ENCODE peak calls at places on chromosomes 12 and 14, in four cellular contexts. N is osteocyte, H is GM23338, Q is GM12865. U is an unnamed sample.

GRCh38 chr12:94152292-94153083 is 4.1 kb downstream of the PLXNC1 start:
- DNase-seq in H (no peak), Q (no peak), N (no peak), U (no peak)

GRCh38 chr12:47819902-47820630 is at the start of gene HDAC7:
- DNase-seq in H (peak; percentile 89), N (no peak), Q (peak; percentile 75), U (peak; percentile 90)

GRCh38 chr12:52341066-52341580 is 19.9 kb upstream of the KRT83 start:
- DNase-seq in N (no peak), H (no peak), Q (no peak), U (no peak)

GRCh38 chr14:55802986-55803431 is 223.0 kb downstream of the KTN1 start:
- DNase-seq in N (no peak), H (no peak), Q (no peak), U (no peak)

GRCh38 chr12:64560395-64561301 is 49.6 kb upstream of the RASSF3 start:
- DNase-seq in Q (no peak), H (peak; percentile 31), N (peak; percentile 86), U (no peak)

GRCh38 chr12:74537126-74537706 is 419 bp upstream of the ATXN7L3B start:
- DNase-seq in N (no peak), H (peak; percentile 62), Q (peak; percentile 73), U (peak; percentile 53)

GRCh38 chr12:110501378-110501721 is 561 bp downstream of the VPS29 start:
- DNase-seq in N (no peak), Q (peak; percentile 49), H (peak; percentile 59), U (peak; percentile 18)

GRCh38 chr12:123059501-123059900 is 79.0 kb downstream of the ARL6IP4 start:
- DNase-seq in H (no peak), N (no peak), Q (no peak), U (no peak)

GRCh38 chr12:30989754-30990153 is 63.2 kb downstream of the TSPAN11 start:
- DNase-seq in Q (peak; percentile 69), H (peak; percentile 73), N (no peak), U (peak; percentile 42)

GRCh38 chr12:127125607-127126259 is 1141.2 kb upstream of the TMEM132C start:
- DNase-seq in Q (peak; percentile 81), N (no peak), H (no peak), U (no peak)

GRCh38 chr12:120841525-120841924 is 62.6 kb downstream of the SPPL3 start:
- DNase-seq in Q (no peak), H (no peak), N (no peak), U (no peak)

GRCh38 chr12:78672033-78672432 is 192.5 kb upstream of the SYT1 start:
- DNase-seq in N (no peak), H (peak; percentile 22), Q (no peak), U (no peak)

GRCh38 chr14:68409355-68409754 is 383.5 kb downstream of the ZFP36L1 start:
- DNase-seq in H (no peak), Q (no peak), N (no peak), U (no peak)

GRCh38 chr12:53005215-53005985 is 856 bp upstream of the EIF4B start:
- DNase-seq in N (no peak), Q (peak; percentile 14), H (peak; percentile 34), U (no peak)

GRCh38 chr14:68658029-68658509 is 134.8 kb downstream of the ZFP36L1 start:
- DNase-seq in H (no peak), Q (no peak), N (peak; percentile 75), U (no peak)

GRCh38 chr12:9961901-9962300 is 9.3 kb upstream of the CLEC12A start:
- DNase-seq in H (no peak), N (no peak), Q (no peak), U (no peak)

GRCh38 chr12:46900734-46901463 is 75.1 kb upstream of the SLC38A4 start:
- DNase-seq in Q (no peak), H (no peak), N (no peak), U (no peak)

GRCh38 chr12:83261998-83262397 is 575.3 kb downstream of the TMTC2 start:
- DNase-seq in Q (no peak), H (peak; percentile 33), N (no peak), U (no peak)

GRCh38 chr14:102293784-102294183 is 11.2 kb downstream of the MOK start:
- DNase-seq in Q (no peak), H (no peak), N (no peak), U (no peak)

GRCh38 chr14:88518592-88519512 is 36.0 kb downstream of the PTPN21 start:
- DNase-seq in Q (no peak), N (no peak), H (no peak), U (no peak)

GRCh38 chr14:95056476-95056875 is 100.9 kb downstream of the DICER1 start:
- DNase-seq in H (no peak), Q (no peak), N (no peak), U (no peak)

GRCh38 chr12:32897688-32898573 is 1.4 kb upstream of the PKP2 start:
- DNase-seq in H (no peak), Q (no peak), N (no peak), U (no peak)

GRCh38 chr14:33647385-33647786 is 303.5 kb downstream of the EGLN3 start:
- DNase-seq in N (no peak), H (no peak), Q (no peak), U (no peak)

GRCh38 chr12:56699020-56699661 is 11.1 kb upstream of the PTGES3 start:
- DNase-seq in N (no peak), Q (no peak), H (no peak), U (no peak)

GRCh38 chr14:74595006-74595735 is 16.9 kb downstream of the LTBP2 start:
- DNase-seq in N (no peak), Q (no peak), H (no peak), U (no peak)

GRCh38 chr12:53483225-53483978 is 15.9 kb downstream of the MAP3K12 start:
- DNase-seq in Q (peak; percentile 33), N (no peak), H (peak; percentile 37), U (no peak)

GRCh38 chr14:104360522-104360921 is 219.0 kb upstream of the C14orf180 start:
- DNase-seq in H (no peak), N (no peak), Q (no peak), U (no peak)

GRCh38 chr14:101833045-101833444 is 71.5 kb downstream of the PPP2R5C start:
- DNase-seq in Q (no peak), H (no peak), N (no peak), U (no peak)

GRCh38 chr14:32224731-32225377 is 21.8 kb upstream of the RNU6-8 start:
- DNase-seq in H (peak; percentile 30), N (no peak), Q (peak; percentile 29), U (no peak)

GRCh38 chr12:124767075-124767821 is 96.4 kb downstream of the SCARB1 start:
- DNase-seq in N (peak; percentile 94), H (peak; percentile 76), Q (peak; percentile 86), U (peak; percentile 87)

GRCh38 chr14:24113801-24114535 is 609 bp upstream of the DCAF11 start:
- DNase-seq in N (peak; percentile 89), H (peak; percentile 95), Q (peak; percentile 95), U (peak; percentile 79)

GRCh38 chr12:98998697-98999299 is 353.7 kb downstream of the APAF1 start:
- DNase-seq in Q (peak; percentile 29), H (peak; percentile 71), N (no peak), U (peak; percentile 45)

DNA sequence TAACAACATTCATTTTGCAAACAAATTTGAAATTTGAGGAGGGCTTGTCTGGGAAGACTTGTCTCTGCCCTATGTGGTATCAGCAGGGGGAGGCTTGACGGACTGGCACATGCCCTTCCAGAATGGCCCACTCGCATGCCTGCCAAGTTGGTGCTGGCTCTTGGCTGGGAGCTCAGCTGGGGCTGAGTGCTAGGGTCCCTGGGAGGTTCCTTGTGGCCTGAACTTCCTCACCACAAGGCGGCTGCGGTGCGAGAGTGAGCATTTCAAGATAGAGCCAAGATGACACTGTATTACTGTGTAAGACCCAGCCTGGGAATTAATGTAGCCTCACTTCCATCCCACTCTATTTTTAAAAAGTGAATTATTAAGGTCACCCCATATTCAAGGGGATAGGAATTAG is 271.6 kb upstream of the PLEKHG7 start:
- DNase-seq in Q (peak; percentile 80), H (peak; percentile 32), N (no peak), U (no peak)
- TF ChIP-seq CTCF in Q (peak; percentile 36), H (no peak), N (no peak), U (peak; percentile 7)

GRCh38 chr12:132601171-132601883 is 9.1 kb downstream of the LRCOL1 start:
- DNase-seq in Q (no peak), N (no peak), H (no peak), U (no peak)

GRCh38 chr12:132597333-132598283 is 12.8 kb downstream of the LRCOL1 start:
- DNase-seq in Q (peak; percentile 80), N (no peak), H (peak; percentile 73), U (no peak)

GRCh38 chr12:132603240-132604107 is 6.9 kb downstream of the LRCOL1 start:
- DNase-seq in N (no peak), H (no peak), Q (no peak), U (no peak)

GRCh38 chr12:132602578-132603239 is 7.7 kb downstream of the LRCOL1 start:
- DNase-seq in Q (no peak), N (no peak), H (no peak), U (no peak)

GRCh38 chr12:132600048-132601032 is 10.0 kb downstream of the LRCOL1 start:
- DNase-seq in Q (peak; percentile 63), N (no peak), H (peak; percentile 88), U (peak; percentile 85)
- TF ChIP-seq CTCF in Q (peak; percentile 59), N (peak; percentile 54), H (peak; percentile 59), U (peak; percentile 66)

GRCh38 chr12:11577658-11578260 is 71.7 kb upstream of the ETV6 start:
- DNase-seq in Q (no peak), H (peak; percentile 4), N (no peak), U (no peak)
- TF ChIP-seq CTCF in Q (no peak), H (no peak), N (no peak), U (no peak)

GRCh38 chr12:67217647-67218046 is 51.5 kb upstream of the CAND1 start:
- DNase-seq in Q (no peak), H (no peak), N (no peak), U (no peak)

GRCh38 chr12:67223225-67223624 is 45.9 kb upstream of the CAND1 start:
- DNase-seq in Q (peak; percentile 2), N (no peak), H (no peak), U (no peak)

GRCh38 chr12:67222302-67222701 is 46.9 kb upstream of the CAND1 start:
- DNase-seq in Q (no peak), N (no peak), H (peak; percentile 75), U (no peak)

DNA sequence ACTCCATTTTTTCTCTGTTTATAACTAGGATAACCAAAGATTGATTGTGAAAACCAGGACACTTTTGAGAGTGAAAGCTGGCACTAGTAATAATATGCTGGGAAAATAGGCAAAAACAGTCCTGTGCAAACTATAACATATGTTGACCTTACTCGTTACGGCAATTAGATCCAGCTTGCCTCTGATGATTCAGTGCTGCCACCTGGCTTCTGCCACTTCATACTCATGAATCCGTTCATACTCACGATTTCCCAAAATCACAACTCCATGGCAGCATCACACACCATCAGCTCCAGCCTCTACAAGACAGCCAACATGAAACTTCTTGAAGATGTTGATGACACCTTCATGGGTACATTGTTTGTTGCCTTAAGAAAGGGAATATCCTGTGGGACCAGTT is 49.1 kb upstream of the CAND1 start:
- DNase-seq in Q (peak; percentile 32), H (peak; percentile 48), N (no peak), U (no peak)
- TF ChIP-seq CTCF in Q (peak; percentile 36), H (peak; percentile 60), N (peak; percentile 14), U (no peak)

U was measured in GM20000.